ENCODE peak calls at places on chromosomes 2 and 18, in four cellular contexts. X, M, Y and U are unnamed samples.

GRCh38 chr2:113064898-113065297 is 2.9 kb upstream of the IL1F10 start:
- DNase-seq in X (no peak), M (no peak), Y (no peak), U (no peak)

GRCh38 chr18:45557779-45558178 is 57.5 kb upstream of the SLC14A2 start:
- DNase-seq in X (no peak), M (no peak), Y (no peak), U (no peak)

GRCh38 chr18:48335829-48336228 is 73.4 kb downstream of the ZBTB7C start:
- DNase-seq in X (no peak), M (peak), Y (no peak), U (no peak)

GRCh38 chr2:27771548-27772335 is at the start of gene MRPL33:
- DNase-seq in X (peak), M (peak), Y (peak), U (peak)

GRCh38 chr2:148745151-148745851 is 100.8 kb downstream of the EPC2 start:
- DNase-seq in X (peak), M (no peak), Y (no peak), U (no peak)

GRCh38 chr2:18550383-18550905 is 10.0 kb downstream of the RDH14 start:
- DNase-seq in X (no peak), M (no peak), Y (no peak), U (no peak)

GRCh38 chr2:240460243-240460630 is 24.8 kb downstream of the GPC1 start:
- DNase-seq in X (no peak), M (no peak), Y (peak), U (no peak)

GRCh38 chr2:51410351-51410750 is 378.4 kb upstream of the NRXN1 start:
- DNase-seq in X (peak), M (no peak), Y (no peak), U (no peak)

GRCh38 chr2:239291505-239292350 is 109.1 kb downstream of the HDAC4 start:
- DNase-seq in X (peak), M (no peak), Y (no peak), U (no peak)

GRCh38 chr2:241982711-241983570 is 113.4 kb downstream of the RTP5 start:
- DNase-seq in X (no peak), M (no peak), Y (no peak), U (no peak)

GRCh38 chr2:3466966-3467365 is 52.4 kb downstream of the ADI1 start:
- DNase-seq in X (no peak), M (no peak), Y (no peak), U (no peak)

GRCh38 chr2:43515248-43515647 is 80.6 kb downstream of the THADA start:
- DNase-seq in X (no peak), M (no peak), Y (no peak), U (no peak)

GRCh38 chr18:68438983-68439382 is 275.9 kb downstream of the TMX3 start:
- DNase-seq in X (no peak), M (peak), Y (no peak), U (no peak)

GRCh38 chr2:83522891-83523493 is 936.1 kb downstream of the SUCLG1 start:
- DNase-seq in X (no peak), M (no peak), Y (no peak), U (no peak)

GRCh38 chr18:37717098-37717497 is 151.5 kb upstream of the CELF4 start:
- DNase-seq in X (no peak), M (no peak), Y (no peak), U (no peak)

GRCh38 chr2:142094233-142094632 is 36.6 kb downstream of the LRP1B start:
- DNase-seq in X (no peak), M (no peak), Y (no peak), U (no peak)

GRCh38 chr2:121648206-121648605 is 1.1 kb downstream of the CLASP1 start:
- DNase-seq in X (no peak), M (no peak), Y (no peak), U (no peak)

GRCh38 chr2:10868465-10869314 is 43.0 kb upstream of the KCNF1 start:
- DNase-seq in X (no peak), M (peak), Y (no peak), U (no peak)

GRCh38 chr2:212646698-212647097 is 108.1 kb upstream of the ERBB4 start:
- DNase-seq in X (no peak), M (peak), Y (no peak), U (no peak)

GRCh38 chr18:74286106-74286856 is 5.5 kb downstream of the CYB5A start:
- DNase-seq in X (no peak), M (peak), Y (no peak), U (no peak)

GRCh38 chr2:207914716-207915115 is 110.6 kb downstream of the PLEKHM3 start:
- DNase-seq in X (no peak), M (no peak), Y (no peak), U (no peak)

GRCh38 chr2:113341191-113341590 is 62.5 kb upstream of the PAX8 start:
- DNase-seq in X (no peak), M (no peak), Y (no peak), U (no peak)

GRCh38 chr18:25332002-25332401 is 20.0 kb downstream of the ZNF521 start:
- DNase-seq in X (no peak), M (peak), Y (no peak), U (no peak)

GRCh38 chr2:65383571-65384488 is 48.6 kb downstream of the SPRED2 start:
- DNase-seq in X (no peak), M (peak), Y (peak), U (no peak)

GRCh38 chr2:190534310-190535118 is at the start of gene NEMP2:
- DNase-seq in X (peak), M (peak), Y (peak), U (no peak)

GRCh38 chr2:241312082-241312481 is 3.4 kb downstream of the HDLBP start:
- DNase-seq in X (no peak), M (no peak), Y (no peak), U (no peak)

GRCh38 chr2:54240515-54241219 is 15.4 kb downstream of the TSPYL6 start:
- DNase-seq in X (no peak), M (peak), Y (no peak), U (no peak)

GRCh38 chr2:177172034-177172880 is 40.3 kb upstream of the HNRNPA3 start:
- DNase-seq in X (no peak), M (peak), Y (no peak), U (peak)

GRCh38 chr18:21904856-21905255 is 164.3 kb downstream of the MIB1 start:
- DNase-seq in X (no peak), M (peak), Y (no peak), U (no peak)

GRCh38 chr2:219261024-219261855 is 7.5 kb upstream of the TUBA4A start:
- DNase-seq in X (no peak), M (no peak), Y (no peak), U (no peak)

GRCh38 chr2:9099341-9099751 is 95.9 kb upstream of the MBOAT2 start:
- DNase-seq in X (no peak), M (no peak), Y (no peak), U (no peak)

GRCh38 chr2:183740241-183740640 is 616.0 kb downstream of the NUP35 start:
- DNase-seq in X (no peak), M (no peak), Y (no peak), U (no peak)

GRCh38 chr2:173400760-173401159 is 46.1 kb downstream of the CDCA7 start:
- DNase-seq in X (peak), M (no peak), Y (no peak), U (peak)

GRCh38 chr2:6823111-6823510 is 42.6 kb downstream of the CMPK2 start:
- DNase-seq in X (no peak), M (peak), Y (no peak), U (no peak)

GRCh38 chr2:224775638-224776037 is 59.5 kb upstream of the CCDC195 start:
- DNase-seq in X (no peak), M (peak), Y (no peak), U (no peak)

GRCh38 chr2:200447139-200447855 is 62.6 kb downstream of the KCTD18 start:
- DNase-seq in X (no peak), M (no peak), Y (no peak), U (no peak)

GRCh38 chr2:162123806-162124758 is 28.0 kb downstream of the GCG start:
- DNase-seq in X (no peak), M (peak), Y (no peak), U (peak)

GRCh38 chr18:62790836-62791772 is 75.8 kb downstream of the PHLPP1 start:
- DNase-seq in X (no peak), M (peak), Y (no peak), U (no peak)
- H3K4me3 ChIP-seq in X (no peak), M (peak), Y (peak), U (no peak)

DNA sequence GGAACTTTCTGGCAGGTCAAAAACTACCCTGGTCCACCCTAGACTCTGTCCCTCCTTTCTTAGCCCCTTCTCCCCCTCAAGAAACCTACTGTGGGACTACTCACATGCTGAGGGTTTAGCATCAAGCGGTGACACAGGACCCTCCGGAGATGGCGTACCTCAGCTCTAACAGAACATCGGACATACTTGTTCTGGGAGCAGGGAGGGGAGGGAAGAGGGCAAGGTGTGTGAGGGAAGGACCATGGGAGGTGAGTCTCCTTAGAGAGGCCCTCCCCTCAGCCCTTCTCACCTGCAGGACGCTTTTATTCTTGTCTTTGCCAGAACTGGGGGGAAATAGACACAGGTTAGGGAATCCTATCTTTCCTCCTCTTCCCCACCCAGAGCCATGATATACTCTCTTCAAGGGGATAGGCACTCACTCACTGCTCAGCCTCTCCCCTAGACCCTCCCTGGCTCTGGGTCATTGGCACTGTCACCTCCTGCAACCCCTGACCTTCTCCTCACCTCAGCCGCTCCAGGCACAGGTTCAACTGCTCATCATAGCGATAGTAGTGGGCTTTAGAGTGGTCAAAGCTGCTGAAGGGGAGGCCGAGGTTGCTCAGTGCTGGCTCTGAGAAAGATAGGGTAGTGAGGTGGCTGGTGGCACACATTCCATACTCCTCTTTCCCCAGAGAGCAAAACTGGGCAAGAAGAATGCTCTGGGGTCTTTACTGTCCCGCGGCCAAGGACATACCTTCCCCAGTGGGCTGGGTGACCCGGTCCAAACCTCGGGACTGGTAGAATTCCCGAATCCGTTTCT is 1.8 kb downstream of the PCGF1 start:
- DNase-seq in X (no peak), M (no peak), Y (no peak), U (no peak)
- H3K4me3 ChIP-seq in X (no peak), M (peak), Y (peak), U (peak)

GRCh38 chr18:44259610-44260009 is 421.1 kb upstream of the SETBP1 start:
- DNase-seq in X (no peak), M (no peak), Y (no peak), U (no peak)

DNA sequence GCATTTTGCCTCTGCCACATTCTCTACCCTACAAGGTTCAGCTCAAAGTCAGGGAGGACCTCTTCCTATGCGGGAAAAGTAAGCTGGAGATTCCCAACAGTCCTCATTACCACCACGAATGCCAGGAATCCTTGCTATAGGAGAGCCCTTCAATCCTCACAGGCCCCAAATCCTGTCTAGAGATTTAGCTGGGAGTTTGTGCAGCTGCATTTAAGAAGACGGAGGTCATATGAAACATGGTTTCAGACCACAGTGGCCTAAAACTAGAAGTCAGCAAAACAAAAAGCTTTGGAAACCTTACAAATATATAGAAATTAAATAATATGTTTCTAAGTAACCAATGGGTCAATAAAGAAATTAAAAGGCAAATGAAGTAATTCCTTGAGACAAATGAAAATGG is 415.3 kb upstream of the SETBP1 start:
- DNase-seq in X (no peak), M (no peak), Y (no peak), U (no peak)
- H3K4me3 ChIP-seq in X (no peak), M (no peak), Y (no peak), U (no peak)

GRCh38 chr2:214611015-214611414 is 198.5 kb downstream of the BARD1 start:
- DNase-seq in X (no peak), M (no peak), Y (no peak), U (no peak)

GRCh38 chr2:214601852-214602251 is 191.0 kb downstream of the VWC2L start:
- DNase-seq in X (no peak), M (no peak), Y (no peak), U (no peak)

GRCh38 chr2:214604861-214605260 is 194.0 kb downstream of the VWC2L start:
- DNase-seq in X (no peak), M (no peak), Y (no peak), U (no peak)

GRCh38 chr2:214607051-214607450 is 196.2 kb downstream of the VWC2L start:
- DNase-seq in X (no peak), M (no peak), Y (no peak), U (no peak)
- H3K4me3 ChIP-seq in X (no peak), M (no peak), Y (no peak), U (no peak)

GRCh38 chr2:231687133-231687852 is 21.0 kb upstream of the PTMA start:
- DNase-seq in X (peak), M (peak), Y (peak), U (no peak)
- H3K4me3 ChIP-seq in X (peak), M (no peak), Y (no peak), U (peak)

GRCh38 chr2:178824181-178824580 is 17.0 kb upstream of the TTN start:
- DNase-seq in X (no peak), M (no peak), Y (peak), U (no peak)
- H3K4me3 ChIP-seq in X (no peak), M (no peak), Y (no peak), U (no peak)

DNA sequence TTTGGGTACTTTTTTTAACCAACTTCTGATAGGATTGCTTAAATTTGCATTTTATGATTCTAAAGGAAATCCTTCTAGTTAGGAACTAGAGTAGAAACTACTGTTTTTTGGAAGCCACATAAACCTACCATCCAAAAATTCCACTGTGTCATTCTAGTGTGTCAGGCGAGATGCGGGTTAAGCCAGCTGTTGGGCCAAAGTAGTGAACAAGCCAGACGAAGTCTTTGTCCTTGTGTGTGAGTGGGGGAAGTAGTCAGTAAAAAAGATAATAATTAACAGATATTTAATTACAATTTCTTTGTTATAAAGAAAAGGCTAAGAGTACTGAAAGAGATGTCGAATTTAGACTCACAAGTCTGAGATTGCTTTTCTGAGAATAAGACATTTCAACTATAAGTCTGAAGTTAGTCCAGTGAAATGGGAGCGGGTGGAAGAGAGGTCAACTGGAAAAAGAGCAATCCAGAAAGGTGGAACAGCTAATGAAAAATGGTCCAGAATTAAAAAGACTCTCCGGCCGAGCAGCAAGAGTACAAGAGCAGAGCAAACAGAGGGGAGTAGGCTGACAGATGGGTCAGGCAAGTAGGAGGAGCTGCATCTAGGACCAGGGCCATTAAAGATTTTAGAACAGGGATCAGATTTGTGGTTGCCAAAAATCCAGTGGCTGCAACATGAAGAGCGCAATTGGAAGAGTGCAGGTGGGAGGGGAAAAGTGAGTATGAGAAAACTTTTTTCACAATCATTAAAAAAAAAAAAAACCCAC is 1.5 kb downstream of the EPB41L5 start:
- DNase-seq in X (no peak), M (peak), Y (no peak), U (no peak)
- H3K4me3 ChIP-seq in X (peak), M (peak), Y (peak), U (peak)

GRCh38 chr2:85577386-85578242 is at the start of gene VAMP8:
- DNase-seq in X (no peak), M (no peak), Y (no peak), U (peak)

GRCh38 chr2:85580206-85580605 is 2.8 kb downstream of the VAMP8 start:
- DNase-seq in X (no peak), M (no peak), Y (no peak), U (no peak)

GRCh38 chr2:85579266-85579935 is 2.0 kb downstream of the VAMP8 start:
- DNase-seq in X (no peak), M (no peak), Y (no peak), U (no peak)

GRCh38 chr2:85577063-85577385 is 362 bp upstream of the VAMP8 start:
- DNase-seq in X (no peak), M (no peak), Y (no peak), U (no peak)

GRCh38 chr2:85578243-85579180 is 1.1 kb downstream of the VAMP8 start:
- DNase-seq in X (no peak), M (no peak), Y (peak), U (no peak)
- H3K4me3 ChIP-seq in X (no peak), M (no peak), Y (peak), U (peak)